ENCODE peak calls at places on chromosomes 5 and 9, in four cellular contexts. R is pancreas, N is sigmoid colon, P is endothelial cell of umbilical vein. F is an unnamed sample. For H3K4me1, the result is how much of the 10 kb centered on the place peaks cover.

GRCh38 chr5:61394078-61394701 is 62.1 kb downstream of the ZSWIM6 start:
- DNase-seq in R (no peak), N (no peak), P (no peak), F (no peak)

GRCh38 chr5:149320791-149321330 is 24.4 kb upstream of the GRPEL2 start:
- DNase-seq in R (peak), N (peak), P (peak), F (peak)

GRCh38 chr5:65076251-65076869 is 307.6 kb downstream of the CWC27 start:
- DNase-seq in R (no peak), N (no peak), P (peak), F (peak)

GRCh38 chr5:86757824-86758223 is 140.1 kb downstream of the COX7C start:
- DNase-seq in R (no peak), N (no peak), P (no peak), F (no peak)

GRCh38 chr5:80754900-80755299 is 100.1 kb upstream of the DHFR start:
- DNase-seq in R (no peak), N (no peak), P (no peak), F (no peak)

GRCh38 chr5:135221696-135222095 is 177.3 kb downstream of the MACROH2A1 start:
- DNase-seq in R (no peak), N (no peak), P (no peak), F (no peak)

GRCh38 chr9:81145331-81145963 is 543.9 kb downstream of the TLE1 start:
- DNase-seq in R (no peak), N (no peak), P (no peak), F (no peak)

GRCh38 chr5:95406426-95407093 is 15.4 kb downstream of the FAM81B start:
- DNase-seq in R (peak), N (no peak), P (peak), F (no peak)

GRCh38 chr5:145245354-145245753 is 589.8 kb downstream of the PRELID2 start:
- DNase-seq in R (no peak), N (no peak), P (peak), F (no peak)

GRCh38 chr5:142652563-142652962 is 33.3 kb downstream of the FGF1 start:
- DNase-seq in R (no peak), N (no peak), P (no peak), F (no peak)

GRCh38 chr9:94922098-94922607 is 195.7 kb downstream of the AOPEP start:
- DNase-seq in R (no peak), N (peak), P (peak), F (peak)

GRCh38 chr9:5122542-5122941 is 62.9 kb downstream of the INSL6 start:
- DNase-seq in R (no peak), N (no peak), P (no peak), F (no peak)

GRCh38 chr9:104860280-104860679 is 67.7 kb downstream of the ABCA1 start:
- DNase-seq in R (no peak), N (no peak), P (no peak), F (no peak)

GRCh38 chr5:150469718-150470470 is 20.4 kb upstream of the RPS14 start:
- DNase-seq in R (no peak), N (no peak), P (peak), F (no peak)

GRCh38 chr5:102750435-102750834 is 4.7 kb upstream of the PAM start:
- DNase-seq in R (no peak), N (no peak), P (no peak), F (no peak)

GRCh38 chr5:9523090-9523813 is 22.6 kb downstream of the SEMA5A start:
- DNase-seq in R (no peak), N (no peak), P (no peak), F (no peak)

GRCh38 chr5:18972244-18972643 is 1015.8 kb downstream of the CDH18 start:
- DNase-seq in R (no peak), N (no peak), P (no peak), F (no peak)

GRCh38 chr9:12759767-12760166 is 15.1 kb upstream of the LURAP1L start:
- DNase-seq in R (no peak), N (no peak), P (no peak), F (no peak)

GRCh38 chr9:137054932-137055384 is 1.1 kb upstream of the ENTPD2 start:
- DNase-seq in R (peak), N (no peak), P (no peak), F (no peak)

GRCh38 chr5:64210866-64211265 is 45.2 kb downstream of the RNF180 start:
- DNase-seq in R (no peak), N (no peak), P (peak), F (no peak)

GRCh38 chr5:34716986-34717385 is 60.9 kb downstream of the RAI14 start:
- DNase-seq in R (no peak), N (no peak), P (peak), F (no peak)

GRCh38 chr5:156479864-156480263 is 152.9 kb downstream of the SGCD start:
- DNase-seq in R (no peak), N (no peak), P (no peak), F (no peak)

GRCh38 chr9:70258692-70259511 is at the start of gene SMC5:
- DNase-seq in R (peak), N (peak), P (peak), F (peak)

GRCh38 chr9:90799271-90799860 is 2.3 kb upstream of the SYK start:
- DNase-seq in R (no peak), N (no peak), P (no peak), F (no peak)

GRCh38 chr9:81183763-81184162 is 505.6 kb downstream of the TLE1 start:
- DNase-seq in R (no peak), N (no peak), P (no peak), F (no peak)

GRCh38 chr9:6383551-6384225 is 29.3 kb upstream of the UHRF2 start:
- DNase-seq in R (no peak), N (no peak), P (no peak), F (no peak)

GRCh38 chr9:69516353-69517322 is 155.5 kb downstream of the APBA1 start:
- DNase-seq in R (peak), N (no peak), P (no peak), F (no peak)

GRCh38 chr5:67095346-67095871 is 101.2 kb downstream of the CD180 start:
- DNase-seq in R (no peak), N (peak), P (peak), F (peak)

GRCh38 chr5:72179816-72180440 is 72.7 kb downstream of the MAP1B start:
- DNase-seq in R (no peak), N (no peak), P (no peak), F (no peak)

GRCh38 chr5:122149691-122150090 is 20.3 kb downstream of the ZNF474 start:
- DNase-seq in R (no peak), N (no peak), P (no peak), F (no peak)

DNA sequence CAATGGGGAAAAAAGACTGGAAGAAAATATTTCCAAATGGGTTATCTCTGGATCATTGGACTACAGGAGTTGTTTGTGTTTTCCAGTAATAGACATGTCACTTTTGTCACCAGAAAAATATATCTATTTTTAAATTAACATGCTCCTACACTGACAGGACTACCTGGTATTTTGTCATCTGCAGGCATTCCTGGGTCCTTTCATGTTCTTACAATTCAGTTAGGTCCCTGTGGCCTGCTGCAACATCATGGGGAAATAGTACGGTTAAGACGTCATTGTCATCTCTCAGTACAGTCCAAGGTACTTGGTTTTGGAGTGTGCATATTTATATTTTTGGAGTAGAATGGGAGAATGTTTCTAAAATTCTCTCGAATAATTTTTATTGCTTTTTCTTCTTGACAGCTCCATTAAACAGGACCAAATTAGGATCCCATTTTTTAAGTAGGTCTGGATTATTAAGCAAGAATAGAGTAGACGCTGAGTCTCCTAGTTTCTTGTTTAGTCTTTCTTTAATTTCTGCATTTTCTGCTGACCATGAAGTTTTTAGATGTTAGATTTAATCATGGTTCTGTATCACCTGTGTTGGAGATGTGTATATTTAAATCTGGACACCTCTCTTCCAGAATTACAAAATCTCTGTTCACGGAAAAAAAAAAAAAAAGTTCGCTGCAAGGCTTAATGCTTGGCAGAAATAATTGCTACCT is 46.9 kb downstream of the SLC22A5 start:
- DNase-seq in R (no peak), N (peak), P (no peak), F (no peak)
- H3K4me1 ChIP-seq in R (under half), N (half or more), P (under half), F (under half)

DNA sequence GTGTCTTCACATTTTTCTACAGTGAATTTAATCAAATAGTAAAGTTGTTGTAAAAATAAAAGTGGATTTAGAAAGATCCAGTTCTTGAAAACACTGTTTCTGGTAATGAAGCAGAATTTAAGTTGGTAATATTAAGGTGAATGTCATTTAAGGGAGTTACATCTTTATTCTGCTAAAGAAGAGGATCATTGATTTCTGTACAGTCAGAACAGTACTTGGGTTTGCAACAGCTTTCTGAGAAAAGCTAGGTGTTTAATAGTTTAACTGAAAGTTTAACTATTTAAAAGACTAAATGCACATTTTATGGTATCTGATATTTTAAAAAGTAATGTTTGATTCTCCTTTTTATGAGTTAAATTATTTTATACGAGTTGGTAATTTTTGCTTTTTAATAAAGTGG is 60.4 kb downstream of the MTAP start:
- DNase-seq in R (no peak), N (no peak), P (no peak), F (no peak)
- H3K4me1 ChIP-seq in R (under half), N (under half), P (under half), F (under half)

GRCh38 chr9:18504707-18505106 is 30.8 kb downstream of the ADAMTSL1 start:
- DNase-seq in R (no peak), N (no peak), P (no peak), F (no peak)

GRCh38 chr9:18507151-18507550 is 33.2 kb downstream of the ADAMTSL1 start:
- DNase-seq in R (no peak), N (no peak), P (no peak), F (no peak)

GRCh38 chr9:18498947-18499585 is 25.1 kb downstream of the ADAMTSL1 start:
- DNase-seq in R (no peak), N (no peak), P (no peak), F (no peak)

GRCh38 chr9:18499987-18500386 is 26.0 kb downstream of the ADAMTSL1 start:
- DNase-seq in R (no peak), N (no peak), P (no peak), F (no peak)

GRCh38 chr9:18502546-18502945 is 28.6 kb downstream of the ADAMTSL1 start:
- DNase-seq in R (no peak), N (no peak), P (no peak), F (no peak)
- H3K4me1 ChIP-seq in R (under half), N (under half), P (under half), F (under half)

GRCh38 chr5:179267671-179268071 is 77.6 kb downstream of the ADAMTS2 start:
- DNase-seq in R (no peak), N (peak), P (no peak), F (no peak)
- H3K4me1 ChIP-seq in R (under half), N (under half), P (under half), F (under half)

F was measured in lung.